ENCODE peak calls at places on chromosomes 13 and 19, in eight cellular contexts. O, L, H, F, T, X, I and Q are unnamed samples.

GRCh38 chr19:16467581-16467980 is 4.2 kb downstream of the EPS15L1 start:
- DNase-seq in L (no peak), X (no peak), O (no peak), I (no peak), T (no peak), F (no peak), H (no peak), Q (no peak)

GRCh38 chr19:58338825-58339558 is 12.2 kb downstream of the ZSCAN22 start:
- DNase-seq in O (no peak), I (no peak), F (peak), T (no peak), L (no peak), H (no peak), X (no peak), Q (no peak)

GRCh38 chr19:42081584-42082258 is 5.8 kb downstream of the ZNF574 start:
- DNase-seq in F (no peak), L (peak), O (peak), T (peak), X (no peak), H (no peak), I (peak), Q (peak)

GRCh38 chr13:51935326-51936171 is 73.8 kb downstream of the CCDC70 start:
- DNase-seq in F (peak), H (no peak), X (no peak), L (peak), O (no peak), T (peak), I (no peak), Q (peak)

GRCh38 chr13:35699805-35700204 is 223.3 kb upstream of the MAB21L1 start:
- DNase-seq in I (peak), T (no peak), L (no peak), X (peak), O (no peak), F (no peak), H (no peak), Q (peak)

GRCh38 chr19:32658527-32658926 is 16.5 kb downstream of the ANKRD27 start:
- DNase-seq in L (no peak), T (no peak), F (no peak), I (no peak), H (no peak), O (no peak), X (no peak), Q (no peak)

GRCh38 chr19:23273022-23273593 is 22.9 kb upstream of the ZNF724 start:
- DNase-seq in T (peak), O (no peak), H (no peak), L (no peak), F (peak), I (peak), X (no peak), Q (no peak)

GRCh38 chr13:33485247-33485646 is 199.7 kb upstream of the STARD13 start:
- DNase-seq in O (no peak), F (no peak), H (no peak), X (no peak), I (no peak), L (no peak), T (no peak), Q (no peak)

GRCh38 chr19:30307191-30307974 is 64.8 kb upstream of the ZNF536 start:
- DNase-seq in H (no peak), T (no peak), I (no peak), X (no peak), L (no peak), F (no peak), O (no peak), Q (no peak)

GRCh38 chr13:112441226-112441625 is 65.1 kb downstream of the SPACA7 start:
- DNase-seq in I (no peak), X (no peak), T (no peak), H (no peak), O (no peak), F (no peak), L (no peak), Q (no peak)

GRCh38 chr13:34356686-34357434 is 538.9 kb downstream of the RFC3 start:
- DNase-seq in F (no peak), I (no peak), L (no peak), X (no peak), T (no peak), H (no peak), O (no peak), Q (peak)

GRCh38 chr13:28494537-28494860 is 429 bp downstream of the FLT1 start:
- DNase-seq in F (no peak), T (no peak), O (peak), I (no peak), L (peak), H (no peak), X (no peak), Q (no peak)

GRCh38 chr19:51289635-51290034 is 21.8 kb upstream of the IGLON5 start:
- DNase-seq in X (no peak), I (no peak), O (no peak), F (no peak), L (no peak), T (no peak), H (no peak), Q (no peak)

GRCh38 chr19:48495391-48495790 is 16.2 kb downstream of the LMTK3 start:
- DNase-seq in T (no peak), O (no peak), I (no peak), F (no peak), X (no peak), H (no peak), L (peak), Q (no peak)

GRCh38 chr13:31042084-31042483 is 109.6 kb downstream of the TEX26 start:
- DNase-seq in F (no peak), X (no peak), I (no peak), O (no peak), H (no peak), T (no peak), L (no peak), Q (no peak)

GRCh38 chr13:44303681-44304432 is 69.8 kb upstream of the SERP2 start:
- DNase-seq in X (no peak), F (no peak), I (peak), T (no peak), O (no peak), H (no peak), L (no peak), Q (no peak)

GRCh38 chr19:6070179-6071102 is 39.9 kb downstream of the RFX2 start:
- DNase-seq in X (no peak), I (no peak), O (no peak), T (peak), F (no peak), L (no peak), H (no peak), Q (no peak)

GRCh38 chr13:79749985-79750551 is 269.1 kb downstream of the NDFIP2 start:
- DNase-seq in O (no peak), F (peak), L (peak), T (no peak), H (no peak), X (peak), I (peak), Q (peak)

GRCh38 chr19:15305582-15306334 is 26.6 kb downstream of the BRD4 start:
- DNase-seq in I (no peak), L (no peak), F (no peak), X (no peak), T (no peak), O (no peak), H (no peak), Q (no peak)

GRCh38 chr19:45177817-45178261 is at the start of gene TRAPPC6A:
- DNase-seq in T (no peak), X (no peak), O (no peak), H (no peak), F (no peak), L (peak), I (peak), Q (peak)

GRCh38 chr13:77509221-77509620 is 26.3 kb upstream of the SCEL start:
- DNase-seq in X (no peak), T (no peak), H (no peak), F (no peak), L (peak), I (peak), O (no peak), Q (no peak)

GRCh38 chr19:22545751-22546150 is 88.4 kb upstream of the ZNF492 start:
- DNase-seq in O (peak), I (no peak), F (no peak), H (no peak), X (no peak), L (peak), T (peak), Q (no peak)

GRCh38 chr19:58548859-58549663 is 5.2 kb downstream of the TRIM28 start:
- DNase-seq in H (no peak), F (no peak), O (no peak), I (no peak), T (no peak), X (no peak), L (no peak), Q (no peak)

GRCh38 chr19:19211499-19212432 is at the start of gene NCAN:
- DNase-seq in I (no peak), X (no peak), T (no peak), L (no peak), H (no peak), O (no peak), F (peak), Q (no peak)

GRCh38 chr19:18814063-18814462 is 17.7 kb upstream of the UPF1 start:
- DNase-seq in F (no peak), H (no peak), I (peak), X (no peak), L (peak), O (no peak), T (no peak), Q (no peak)

GRCh38 chr19:17020823-17021222 is 5.8 kb downstream of the CPAMD8 start:
- DNase-seq in X (no peak), H (no peak), O (no peak), F (no peak), T (no peak), I (no peak), L (peak), Q (peak)

GRCh38 chr13:36872621-36873020 is 47.4 kb downstream of the SMAD9 start:
- DNase-seq in T (peak), I (no peak), L (no peak), O (no peak), H (no peak), X (no peak), F (no peak), Q (no peak)

GRCh38 chr19:35932291-35932936 is 3.8 kb upstream of the LRFN3 start:
- DNase-seq in T (no peak), L (no peak), X (no peak), O (no peak), F (no peak), H (no peak), I (no peak), Q (no peak)

GRCh38 chr13:35714588-35714987 is 238.1 kb upstream of the MAB21L1 start:
- DNase-seq in F (no peak), L (no peak), O (no peak), T (no peak), X (no peak), I (no peak), H (no peak), Q (no peak)

GRCh38 chr13:40069173-40070044 is 413.9 kb downstream of the COG6 start:
- DNase-seq in L (peak), T (peak), H (no peak), I (peak), F (peak), O (peak), X (peak), Q (peak)

GRCh38 chr13:106100261-106100919 is 435.1 kb downstream of the EFNB2 start:
- DNase-seq in T (peak), O (no peak), F (peak), I (no peak), X (no peak), H (no peak), L (no peak), Q (no peak)

GRCh38 chr13:102405499-102406079 is 3.7 kb upstream of the FGF14 start:
- DNase-seq in X (no peak), O (no peak), F (peak), H (no peak), T (no peak), I (peak), L (peak), Q (no peak)

GRCh38 chr13:73803997-73804396 is 330.2 kb downstream of the KLF12 start:
- DNase-seq in H (no peak), T (no peak), I (no peak), X (no peak), F (no peak), O (no peak), L (peak), Q (peak)

GRCh38 chr13:92719868-92720267 is 506.7 kb upstream of the GPC6 start:
- DNase-seq in I (no peak), T (no peak), X (no peak), F (peak), L (no peak), H (no peak), O (no peak), Q (no peak)

GRCh38 chr13:110705826-110706569 is at the start of gene CARS2:
- DNase-seq in F (peak), H (peak), X (peak), O (peak), I (peak), T (peak), L (peak), Q (peak)

GRCh38 chr13:113863511-113864302 is at the start of gene GAS6:
- DNase-seq in L (peak), X (no peak), I (peak), F (peak), H (no peak), O (peak), T (peak), Q (peak)
- TF ChIP-seq CTCF in L (no peak), X (no peak), I (no peak), F (peak), H (no peak), O (no peak), T (no peak), Q (peak)

DNA sequence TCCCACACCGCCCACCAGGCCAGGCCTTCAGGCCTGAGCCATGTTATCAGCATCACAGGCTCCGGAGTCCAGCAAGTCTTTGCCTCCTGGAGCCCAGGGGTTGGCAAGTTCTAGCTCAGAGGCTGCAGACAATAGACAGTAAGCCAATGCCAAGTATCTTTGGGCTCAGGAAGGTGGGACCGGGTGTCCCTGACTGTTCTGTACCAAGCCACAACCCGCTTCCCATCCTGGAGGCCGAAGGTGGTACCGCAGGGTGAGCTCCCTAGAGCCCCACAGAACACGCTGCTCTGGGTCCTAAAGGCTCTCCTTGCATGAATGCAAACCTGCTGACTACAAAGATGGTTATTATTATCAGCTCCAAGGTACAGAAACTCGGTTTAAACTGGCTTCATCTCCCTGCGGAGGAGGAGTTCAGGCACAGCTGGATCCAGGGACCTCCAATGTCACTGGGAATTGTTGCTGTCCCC is 5.5 kb upstream of the FSTL3 start:
- DNase-seq in X (no peak), I (no peak), H (no peak), T (no peak), L (no peak), F (no peak), O (no peak), Q (no peak)
- TF ChIP-seq CTCF in X (no peak), I (peak), H (no peak), T (no peak), L (peak), F (peak), O (no peak), Q (peak)

GRCh38 chr19:3476830-3477229 is 3.5 kb downstream of the SMIM24 start:
- DNase-seq in L (no peak), O (no peak), I (no peak), H (no peak), F (no peak), X (no peak), T (no peak), Q (no peak)

GRCh38 chr19:3479177-3479818 is 1.0 kb downstream of the SMIM24 start:
- DNase-seq in O (peak), F (peak), T (no peak), L (no peak), H (no peak), X (no peak), I (no peak), Q (no peak)

GRCh38 chr19:3475449-3475848 is 4.9 kb downstream of the SMIM24 start:
- DNase-seq in X (no peak), L (no peak), H (no peak), I (no peak), O (no peak), T (no peak), F (no peak), Q (no peak)

GRCh38 chr19:3478409-3479176 is 1.7 kb downstream of the SMIM24 start:
- DNase-seq in F (no peak), O (no peak), X (no peak), T (no peak), I (no peak), L (no peak), H (no peak), Q (no peak)

DNA sequence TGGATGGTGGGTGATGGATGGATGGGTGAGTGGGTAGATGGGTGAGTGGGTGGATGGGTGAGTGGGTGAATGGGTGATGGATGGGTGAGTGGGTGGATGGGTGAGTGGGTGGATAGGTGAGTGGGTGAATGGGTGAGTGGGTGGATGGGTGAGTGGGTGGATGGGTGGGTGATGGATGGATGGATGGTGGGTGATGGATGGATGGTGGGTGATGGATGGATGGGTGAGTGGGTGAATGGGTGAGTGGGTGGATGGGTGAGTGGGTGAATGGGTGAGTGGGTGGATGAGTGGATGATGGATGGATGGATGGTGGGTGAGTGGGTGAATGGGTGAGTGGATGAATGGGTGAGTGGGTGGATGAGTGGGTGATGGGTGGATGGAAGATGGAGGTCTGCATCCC is 2.8 kb downstream of the SMIM24 start:
- DNase-seq in X (no peak), O (no peak), T (no peak), H (no peak), I (no peak), L (no peak), F (no peak), Q (no peak)
- TF ChIP-seq CTCF in X (no peak), O (no peak), T (no peak), H (no peak), I (no peak), L (no peak), F (no peak), Q (no peak)

GRCh38 chr19:46731007-46731501 is 14.1 kb upstream of the PRKD2 start:
- DNase-seq in T (no peak), F (no peak), X (peak), O (no peak), I (peak), L (peak), H (no peak), Q (peak)
- TF ChIP-seq CTCF in T (no peak), F (no peak), X (no peak), O (no peak), I (no peak), L (no peak), H (no peak), Q (no peak)

DNA sequence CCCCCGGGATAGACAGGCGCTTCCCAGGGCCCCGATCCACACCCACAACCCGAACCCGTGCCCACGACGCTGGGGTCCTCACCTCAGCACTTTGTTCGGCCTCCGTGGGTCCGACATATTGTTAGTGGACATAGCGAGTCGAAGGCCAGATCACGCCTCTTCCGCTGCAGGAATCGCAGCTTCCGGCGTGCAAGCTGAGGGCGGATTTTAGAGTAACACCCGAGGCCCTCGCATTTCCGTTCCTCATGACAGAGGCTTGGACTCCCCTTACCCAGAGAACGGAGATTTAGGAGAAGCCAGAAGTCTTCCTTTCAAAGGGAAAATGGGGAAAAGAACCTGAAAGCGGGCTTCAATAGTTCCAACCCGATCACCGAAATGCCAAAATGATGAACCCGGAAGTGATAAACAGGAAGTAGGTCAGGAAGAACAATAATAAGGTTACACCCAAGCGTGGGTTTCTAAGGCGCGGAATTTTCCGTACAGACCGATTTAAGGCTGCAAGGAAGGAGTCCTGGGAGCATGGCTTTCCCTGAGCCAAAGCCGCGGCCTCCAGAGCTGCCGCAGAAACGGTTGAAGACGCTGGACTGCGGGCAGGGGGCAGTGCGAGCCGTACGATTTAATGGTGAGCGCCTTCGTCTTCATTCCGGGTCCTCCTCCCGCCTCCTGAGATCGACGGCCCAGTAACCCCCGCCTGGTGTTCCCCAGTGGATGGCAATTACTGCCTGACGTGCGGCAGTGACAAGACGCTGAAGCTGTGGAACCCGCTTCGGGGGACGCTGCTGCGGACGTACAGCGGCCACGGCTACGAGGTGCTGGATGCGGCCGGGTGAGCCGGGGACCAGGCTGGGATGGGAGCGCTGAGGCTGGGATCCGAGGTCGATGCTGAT is 2.9 kb downstream of the WDR83 start:
- DNase-seq in X (peak), I (peak), L (peak), T (peak), O (peak), H (no peak), F (peak), Q (peak)
- TF ChIP-seq CTCF in X (no peak), I (no peak), L (no peak), T (no peak), O (no peak), H (no peak), F (no peak), Q (peak)

DNA sequence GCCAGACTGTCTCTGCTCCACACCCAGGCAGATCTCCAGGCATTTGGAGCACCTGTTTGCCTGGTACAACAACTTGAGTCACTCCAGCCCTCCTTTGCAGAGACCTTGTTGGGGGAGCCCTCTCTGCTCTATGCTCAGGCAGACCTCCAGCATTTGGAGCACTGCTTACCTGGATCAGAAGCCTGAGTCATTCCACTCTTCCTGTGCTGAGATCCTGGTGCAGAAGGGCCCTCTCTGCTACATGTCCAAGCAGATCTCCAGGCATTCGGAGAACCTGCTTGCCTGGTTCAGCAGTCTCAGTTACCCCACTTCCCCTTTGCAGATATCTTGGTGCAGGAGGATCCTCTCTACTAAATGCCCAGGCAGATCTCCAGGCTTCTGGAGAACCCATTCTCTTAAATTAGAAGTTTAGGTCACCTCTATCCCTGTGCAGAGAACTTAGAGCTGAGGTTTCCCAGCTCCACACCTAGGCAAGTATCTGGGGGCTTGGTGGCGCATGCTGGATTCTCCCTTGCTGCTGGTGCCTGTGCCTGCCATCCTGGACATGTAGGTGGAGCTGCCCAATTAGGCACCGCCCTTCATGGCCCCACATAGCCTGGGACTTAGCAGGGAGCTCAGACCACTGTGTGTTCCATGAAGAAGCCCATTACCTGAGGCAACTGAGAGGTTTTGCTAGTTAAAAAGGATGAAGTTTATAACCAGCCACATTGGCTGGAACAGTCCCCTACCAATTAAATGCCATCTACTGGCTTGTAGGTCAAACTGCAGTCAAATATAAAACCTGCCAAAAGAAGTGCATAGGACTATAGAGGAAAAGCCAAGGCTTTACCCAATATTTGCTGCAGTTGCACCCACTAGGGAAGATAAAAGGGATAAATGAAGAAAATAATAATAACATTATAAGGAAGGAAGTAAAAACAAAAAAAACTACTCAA is 97.6 kb upstream of the SLITRK6 start:
- DNase-seq in I (no peak), H (no peak), X (no peak), O (no peak), L (no peak), T (no peak), F (no peak), Q (no peak)
- TF ChIP-seq CTCF in I (no peak), H (no peak), X (no peak), O (no peak), L (no peak), T (no peak), F (no peak), Q (peak)